ENCODE peak calls at places on chromosome 7, in nine cellular contexts. One of them, this sample, is unnamed.

GRCh38 chr7:111980721-111981120 is 225.5 kb downstream of the DOCK4 start:
- DNase-seq in GM06990: no peak
- DNase-seq in DND-41: no peak
- DNase-seq in GM23338: no peak
- DNase-seq in right lobe of liver: no peak
- DNase-seq in WERI-Rb-1: no peak
- DNase-seq in Caco-2: no peak
- DNase-seq in pancreas: no peak
- DNase-seq in transverse colon: no peak
- DNase-seq in this sample: no peak

GRCh38 chr7:86961686-86962085 is 97.8 kb downstream of the ELAPOR2 start:
- DNase-seq in GM06990: no peak
- DNase-seq in DND-41: no peak
- DNase-seq in GM23338: no peak
- DNase-seq in right lobe of liver: no peak
- DNase-seq in WERI-Rb-1: no peak
- DNase-seq in Caco-2: no peak
- DNase-seq in pancreas: no peak
- DNase-seq in transverse colon: no peak
- DNase-seq in this sample: no peak

GRCh38 chr7:108094375-108094774 is 35.8 kb downstream of the LAMB4 start:
- DNase-seq in GM06990: no peak
- DNase-seq in DND-41: no peak
- DNase-seq in GM23338: no peak
- DNase-seq in right lobe of liver: no peak
- DNase-seq in WERI-Rb-1: no peak
- DNase-seq in Caco-2: no peak
- DNase-seq in pancreas: no peak
- DNase-seq in transverse colon: no peak
- DNase-seq in this sample: no peak

GRCh38 chr7:69728299-69728698 is 130.0 kb downstream of the AUTS2 start:
- DNase-seq in GM06990: no peak
- DNase-seq in DND-41: no peak
- DNase-seq in GM23338: no peak
- DNase-seq in right lobe of liver: no peak
- DNase-seq in WERI-Rb-1: no peak
- DNase-seq in Caco-2: no peak
- DNase-seq in pancreas: no peak
- DNase-seq in transverse colon: no peak
- DNase-seq in this sample: no peak

GRCh38 chr7:6637544-6638229 is 569 bp downstream of the ZNF316 start:
- DNase-seq in GM06990: peak; percentile 85
- DNase-seq in DND-41: peak; percentile 72
- DNase-seq in GM23338: peak; percentile 67
- DNase-seq in right lobe of liver: no peak
- DNase-seq in WERI-Rb-1: peak; percentile 71
- DNase-seq in Caco-2: peak; percentile 71
- DNase-seq in pancreas: no peak
- DNase-seq in transverse colon: peak; percentile 41
- DNase-seq in this sample: peak; percentile 93

GRCh38 chr7:36487756-36488336 is 98.2 kb downstream of the ANLN start:
- DNase-seq in GM06990: no peak
- DNase-seq in DND-41: peak; percentile 55
- DNase-seq in GM23338: peak; percentile 66
- DNase-seq in right lobe of liver: no peak
- DNase-seq in WERI-Rb-1: peak; percentile 27
- DNase-seq in Caco-2: peak; percentile 55
- DNase-seq in pancreas: no peak
- DNase-seq in transverse colon: no peak
- DNase-seq in this sample: peak; percentile 30

GRCh38 chr7:128946936-128947830 is 9.5 kb downstream of the IRF5 start:
- DNase-seq in GM06990: no peak
- DNase-seq in DND-41: peak; percentile 27
- DNase-seq in GM23338: peak; percentile 69
- DNase-seq in right lobe of liver: peak; percentile 49
- DNase-seq in WERI-Rb-1: no peak
- DNase-seq in Caco-2: no peak
- DNase-seq in pancreas: no peak
- DNase-seq in transverse colon: no peak
- DNase-seq in this sample: peak; percentile 89

GRCh38 chr7:139691253-139691781 is 86.5 kb downstream of the HIPK2 start:
- DNase-seq in GM06990: no peak
- DNase-seq in DND-41: no peak
- DNase-seq in GM23338: no peak
- DNase-seq in right lobe of liver: peak; percentile 93
- DNase-seq in WERI-Rb-1: no peak
- DNase-seq in Caco-2: no peak
- DNase-seq in pancreas: peak; percentile 87
- DNase-seq in transverse colon: peak; percentile 69
- DNase-seq in this sample: peak; percentile 5

GRCh38 chr7:66505531-66506451 is 122.9 kb upstream of the KCTD7 start:
- DNase-seq in GM06990: no peak
- DNase-seq in DND-41: no peak
- DNase-seq in GM23338: no peak
- DNase-seq in right lobe of liver: peak; percentile 51
- DNase-seq in WERI-Rb-1: peak; percentile 46
- DNase-seq in Caco-2: peak; percentile 57
- DNase-seq in pancreas: no peak
- DNase-seq in transverse colon: no peak
- DNase-seq in this sample: no peak
- H3K4me3 ChIP-seq in GM06990: no peak overlapping the region
- H3K4me3 ChIP-seq in DND-41: no peak overlapping the region
- H3K4me3 ChIP-seq in GM23338: no peak overlapping the region
- H3K4me3 ChIP-seq in right lobe of liver: no peak overlapping the region
- H3K4me3 ChIP-seq in WERI-Rb-1: peak overlapping the region; percentile 23
- H3K4me3 ChIP-seq in Caco-2: peak overlapping the region; percentile 39
- H3K4me3 ChIP-seq in pancreas: no peak overlapping the region
- H3K4me3 ChIP-seq in transverse colon: peak overlapping the region; percentile 50
- H3K4me3 ChIP-seq in this sample: no peak overlapping the region

GRCh38 chr7:130662426-130662825 is 6.1 kb downstream of the COPG2 start:
- DNase-seq in GM06990: no peak
- DNase-seq in DND-41: no peak
- DNase-seq in GM23338: no peak
- DNase-seq in right lobe of liver: no peak
- DNase-seq in WERI-Rb-1: no peak
- DNase-seq in Caco-2: no peak
- DNase-seq in pancreas: no peak
- DNase-seq in transverse colon: no peak
- DNase-seq in this sample: no peak
- H3K36me3 ChIP-seq in GM06990: no peaks in the 10 kb centered on the region
- H3K36me3 ChIP-seq in DND-41: peaks cover 9% of the 10 kb centered on the region
- H3K36me3 ChIP-seq in GM23338: peaks cover 23% of the 10 kb centered on the region
- H3K36me3 ChIP-seq in right lobe of liver: no peaks in the 10 kb centered on the region
- H3K36me3 ChIP-seq in WERI-Rb-1: peaks cover 25% of the 10 kb centered on the region
- H3K36me3 ChIP-seq in Caco-2: no peaks in the 10 kb centered on the region
- H3K36me3 ChIP-seq in pancreas: peaks cover 8% of the 10 kb centered on the region
- H3K36me3 ChIP-seq in transverse colon: no peaks in the 10 kb centered on the region
- H3K36me3 ChIP-seq in this sample: peaks cover 11% of the 10 kb centered on the region

DNA sequence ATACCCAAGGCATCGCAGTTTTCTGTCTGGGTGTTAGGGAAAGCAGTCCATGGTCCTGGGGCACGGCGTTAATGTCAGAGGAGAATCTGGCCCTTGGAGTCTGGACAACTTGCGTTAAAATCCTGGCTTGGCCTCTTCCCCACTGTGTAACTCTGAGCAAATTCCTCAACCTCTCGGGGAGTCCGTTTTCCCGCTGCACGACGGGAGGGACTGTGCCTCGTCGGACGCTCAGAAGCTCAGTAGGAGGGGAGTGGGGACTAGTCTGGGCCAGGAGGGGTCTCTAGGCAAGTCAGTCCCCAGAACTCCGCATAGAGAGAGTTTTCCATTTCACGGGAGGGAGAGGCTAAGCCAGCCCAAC is 6.6 kb upstream of the EVX1 start:
- DNase-seq in GM06990: no peak
- DNase-seq in DND-41: no peak
- DNase-seq in GM23338: peak; percentile 50
- DNase-seq in right lobe of liver: no peak
- DNase-seq in WERI-Rb-1: no peak
- DNase-seq in Caco-2: no peak
- DNase-seq in pancreas: no peak
- DNase-seq in transverse colon: no peak
- DNase-seq in this sample: no peak
- H3K27me3 ChIP-seq in GM06990: peaks cover 6% of the 10 kb centered on the region
- H3K27me3 ChIP-seq in DND-41: peaks cover 2% of the 10 kb centered on the region
- H3K27me3 ChIP-seq in GM23338: peaks cover 100% of the 10 kb centered on the region
- H3K27me3 ChIP-seq in right lobe of liver: peaks cover 30% of the 10 kb centered on the region
- H3K27me3 ChIP-seq in WERI-Rb-1: peaks cover 87% of the 10 kb centered on the region
- H3K27me3 ChIP-seq in Caco-2: no peaks in the 10 kb centered on the region
- H3K27me3 ChIP-seq in pancreas: no peaks in the 10 kb centered on the region
- H3K27me3 ChIP-seq in transverse colon: peaks cover 69% of the 10 kb centered on the region
- H3K27me3 ChIP-seq in this sample: peaks cover 81% of the 10 kb centered on the region

GRCh38 chr7:90172121-90172520 is 17.9 kb downstream of the STEAP1 start:
- DNase-seq in GM06990: no peak
- DNase-seq in DND-41: no peak
- DNase-seq in GM23338: no peak
- DNase-seq in right lobe of liver: no peak
- DNase-seq in WERI-Rb-1: no peak
- DNase-seq in Caco-2: no peak
- DNase-seq in pancreas: no peak
- DNase-seq in transverse colon: no peak
- DNase-seq in this sample: no peak

GRCh38 chr7:90176195-90176594 is 21.9 kb downstream of the STEAP1 start:
- DNase-seq in GM06990: no peak
- DNase-seq in DND-41: no peak
- DNase-seq in GM23338: no peak
- DNase-seq in right lobe of liver: peak; percentile 50
- DNase-seq in WERI-Rb-1: no peak
- DNase-seq in Caco-2: no peak
- DNase-seq in pancreas: no peak
- DNase-seq in transverse colon: no peak
- DNase-seq in this sample: no peak

GRCh38 chr7:90175667-90176066 is 21.4 kb downstream of the STEAP1 start:
- DNase-seq in GM06990: no peak
- DNase-seq in DND-41: no peak
- DNase-seq in GM23338: no peak
- DNase-seq in right lobe of liver: peak; percentile 51
- DNase-seq in WERI-Rb-1: no peak
- DNase-seq in Caco-2: no peak
- DNase-seq in pancreas: no peak
- DNase-seq in transverse colon: no peak
- DNase-seq in this sample: no peak

GRCh38 chr7:90172624-90173023 is 18.4 kb downstream of the STEAP1 start:
- DNase-seq in GM06990: no peak
- DNase-seq in DND-41: no peak
- DNase-seq in GM23338: no peak
- DNase-seq in right lobe of liver: no peak
- DNase-seq in WERI-Rb-1: no peak
- DNase-seq in Caco-2: no peak
- DNase-seq in pancreas: no peak
- DNase-seq in transverse colon: no peak
- DNase-seq in this sample: no peak

GRCh38 chr7:90173127-90173844 is 19.0 kb downstream of the STEAP1 start:
- DNase-seq in GM06990: no peak
- DNase-seq in DND-41: no peak
- DNase-seq in GM23338: no peak
- DNase-seq in right lobe of liver: no peak
- DNase-seq in WERI-Rb-1: no peak
- DNase-seq in Caco-2: no peak
- DNase-seq in pancreas: no peak
- DNase-seq in transverse colon: no peak
- DNase-seq in this sample: no peak
- H3K4me3 ChIP-seq in GM06990: no peak overlapping the region
- H3K4me3 ChIP-seq in DND-41: no peak overlapping the region
- H3K4me3 ChIP-seq in GM23338: no peak overlapping the region
- H3K4me3 ChIP-seq in right lobe of liver: peak overlapping the region; percentile 28
- H3K4me3 ChIP-seq in WERI-Rb-1: no peak overlapping the region
- H3K4me3 ChIP-seq in Caco-2: no peak overlapping the region
- H3K4me3 ChIP-seq in pancreas: no peak overlapping the region
- H3K4me3 ChIP-seq in transverse colon: peak overlapping the region; percentile 25
- H3K4me3 ChIP-seq in this sample: no peak overlapping the region